ENCODE peak calls at places on chromosomes 4 and X, in five cellular contexts. One of them, this sample, is unnamed.

GRCh38 chrX:103063918-103064434 is at the start of gene BEX1:
- DNase-seq in NCI-H345: peak
- DNase-seq in naive thymus-derived CD8-positive, alpha-beta T cell: peak
- DNase-seq in GM23338: peak
- DNase-seq in HEK293T: no peak
- DNase-seq in this sample: no peak

GRCh38 chrX:420496-421223 is 34.0 kb upstream of the PPP2R3B start:
- DNase-seq in HEK293T: no peak
- DNase-seq in NCI-H345: no peak
- DNase-seq in GM23338: no peak
- DNase-seq in naive thymus-derived CD8-positive, alpha-beta T cell: no peak
- DNase-seq in this sample: no peak

GRCh38 chr4:84389406-84389805 is 109.7 kb downstream of the NKX6-1 start:
- DNase-seq in GM23338: no peak
- DNase-seq in naive thymus-derived CD8-positive, alpha-beta T cell: no peak
- DNase-seq in NCI-H345: no peak
- DNase-seq in HEK293T: no peak
- DNase-seq in this sample: no peak

GRCh38 chrX:155893513-155893912 is 12.4 kb downstream of the VAMP7 start:
- DNase-seq in NCI-H345: no peak
- DNase-seq in naive thymus-derived CD8-positive, alpha-beta T cell: no peak
- DNase-seq in HEK293T: no peak
- DNase-seq in GM23338: no peak
- DNase-seq in this sample: no peak

GRCh38 chrX:71128915-71129765 is 10.7 kb downstream of the MED12 start:
- DNase-seq in naive thymus-derived CD8-positive, alpha-beta T cell: peak
- DNase-seq in HEK293T: peak
- DNase-seq in NCI-H345: peak
- DNase-seq in GM23338: peak
- DNase-seq in this sample: peak

GRCh38 chrX:74370482-74370881 is 50.8 kb upstream of the SLC16A2 start:
- DNase-seq in GM23338: no peak
- DNase-seq in NCI-H345: no peak
- DNase-seq in naive thymus-derived CD8-positive, alpha-beta T cell: no peak
- DNase-seq in HEK293T: no peak
- DNase-seq in this sample: no peak

GRCh38 chr4:13539721-13540445 is 4.4 kb downstream of the NKX3-2 start:
- DNase-seq in naive thymus-derived CD8-positive, alpha-beta T cell: no peak
- DNase-seq in NCI-H345: no peak
- DNase-seq in HEK293T: no peak
- DNase-seq in GM23338: peak
- DNase-seq in this sample: no peak

GRCh38 chr4:1516261-1516660 is 110.0 kb upstream of the NKX1-1 start:
- DNase-seq in HEK293T: no peak
- DNase-seq in GM23338: no peak
- DNase-seq in naive thymus-derived CD8-positive, alpha-beta T cell: no peak
- DNase-seq in NCI-H345: no peak
- DNase-seq in this sample: no peak

GRCh38 chrX:2888309-2888708 is 40.8 kb downstream of the ARSD start:
- DNase-seq in GM23338: no peak
- DNase-seq in naive thymus-derived CD8-positive, alpha-beta T cell: no peak
- DNase-seq in HEK293T: no peak
- DNase-seq in NCI-H345: no peak
- DNase-seq in this sample: no peak

GRCh38 chr4:153792007-153792892 is 3.4 kb upstream of the SFRP2 start:
- DNase-seq in NCI-H345: no peak
- DNase-seq in GM23338: peak
- DNase-seq in naive thymus-derived CD8-positive, alpha-beta T cell: peak
- DNase-seq in HEK293T: no peak
- DNase-seq in this sample: no peak

GRCh38 chrX:149829751-149830191 is 48.0 kb downstream of the MAGEA9 start:
- DNase-seq in GM23338: peak
- DNase-seq in NCI-H345: no peak
- DNase-seq in naive thymus-derived CD8-positive, alpha-beta T cell: peak
- DNase-seq in HEK293T: no peak
- DNase-seq in this sample: no peak

GRCh38 chr4:3523146-3523627 is 9.0 kb downstream of the LRPAP1 start:
- DNase-seq in HEK293T: no peak
- DNase-seq in NCI-H345: no peak
- DNase-seq in naive thymus-derived CD8-positive, alpha-beta T cell: no peak
- DNase-seq in GM23338: no peak
- DNase-seq in this sample: no peak

This sample was measured in amniotic stem cell.